ENCODE peak calls at places on chromosomes 5 and 9, in ten cellular contexts. K is activated CD8-positive, alpha-beta memory T cell treated with anti-CD3 and anti-CD28 coated beads for 48 hours; C is stimulated activated CD8-positive, alpha-beta memory T cell treated with anti-CD3 and anti-CD28 coated beads, Interleukin-7, amount 100 ng/mL, for 1 hour; R is left ventricle myocardium inferior; I is thyroid gland; B is erythroblast; W is EH; Y is GM03348; G is NCI-H69; O is ureter. S is an unnamed sample.

GRCh38 chr5:42634575-42634974 is 122.0 kb upstream of the CCDC152 start:
- DNase-seq in Y (no peak), I (no peak), C (no peak), O (no peak), G (no peak), R (no peak), K (no peak), W (no peak), B (no peak), S (no peak)

GRCh38 chr5:147935032-147935431 is 28.7 kb upstream of the C5orf46 start:
- DNase-seq in R (no peak), K (no peak), G (peak), B (peak), Y (peak), C (no peak), W (peak), I (no peak), O (no peak), S (no peak)

GRCh38 chr5:19903611-19904010 is 84.4 kb downstream of the CDH18 start:
- DNase-seq in Y (peak), C (no peak), W (no peak), G (no peak), K (no peak), B (no peak), O (no peak), R (no peak), I (no peak), S (no peak)

GRCh38 chr9:97405551-97405950 is 6.3 kb upstream of the TDRD7 start:
- DNase-seq in B (no peak), O (no peak), C (no peak), Y (no peak), I (no peak), K (no peak), R (no peak), W (no peak), G (no peak), S (no peak)

GRCh38 chr5:141786700-141787099 is 91.5 kb downstream of the PCDH1 start:
- DNase-seq in C (no peak), Y (no peak), W (no peak), G (no peak), B (no peak), I (no peak), O (no peak), R (no peak), K (no peak), S (no peak)

GRCh38 chr5:61004448-61004847 is 59.4 kb downstream of the NDUFAF2 start:
- DNase-seq in B (no peak), I (no peak), W (peak), C (no peak), O (no peak), R (no peak), Y (no peak), G (no peak), K (no peak), S (no peak)

GRCh38 chr9:99824378-99825157 is 2.9 kb downstream of the NR4A3 start:
- DNase-seq in R (no peak), W (peak), C (peak), O (peak), K (peak), I (peak), G (peak), Y (peak), B (peak), S (no peak)

GRCh38 chr9:127854169-127854833 is at the start of gene ENG:
- DNase-seq in O (peak), W (peak), B (peak), G (peak), K (no peak), R (peak), Y (peak), I (peak), C (no peak), S (no peak)

GRCh38 chr5:158569534-158569933 is 530.2 kb downstream of the EBF1 start:
- DNase-seq in W (no peak), O (no peak), Y (no peak), R (no peak), G (no peak), B (no peak), I (no peak), C (no peak), K (no peak), S (no peak)

GRCh38 chr9:95305770-95306492 is 11.6 kb downstream of the FANCC start:
- DNase-seq in I (no peak), C (no peak), R (no peak), B (no peak), Y (peak), W (peak), K (no peak), G (peak), O (no peak), S (no peak)

GRCh38 chr5:158060216-158060615 is 201.3 kb upstream of the CLINT1 start:
- DNase-seq in I (no peak), W (no peak), Y (no peak), G (no peak), O (no peak), R (no peak), B (no peak), C (no peak), K (no peak), S (no peak)

GRCh38 chr5:27171696-27172362 is 133.4 kb upstream of the CDH9 start:
- DNase-seq in O (no peak), B (peak), K (no peak), W (no peak), Y (no peak), C (no peak), I (no peak), G (no peak), R (no peak), S (no peak)

GRCh38 chr5:98631311-98632054 is 142.0 kb upstream of the RGMB start:
- DNase-seq in B (no peak), W (peak), G (peak), O (no peak), R (no peak), Y (peak), K (no peak), I (no peak), C (no peak), S (no peak)

GRCh38 chr5:176614805-176615478 is 5.0 kb upstream of the GPRIN1 start:
- DNase-seq in W (peak), B (no peak), Y (peak), K (no peak), G (no peak), C (no peak), R (no peak), I (no peak), O (no peak), S (no peak)